ENCODE peak calls at places on chromosome 13, in five cellular contexts. One of them, this sample, is unnamed. For H3K4me1, the result is how much of the 10 kb centered on the place peaks cover.

GRCh38 chr13:36875431-36875830 is 44.6 kb downstream of the SMAD9 start:
- DNase-seq in heart right ventricle: no peak
- DNase-seq in endodermal cell: no peak
- DNase-seq in left lung: no peak
- DNase-seq in suprapubic skin: no peak
- DNase-seq in this sample: no peak

GRCh38 chr13:85314686-85315085 is 484.5 kb downstream of the SLITRK6 start:
- DNase-seq in left lung: no peak
- DNase-seq in heart right ventricle: no peak
- DNase-seq in suprapubic skin: no peak
- DNase-seq in endodermal cell: no peak
- DNase-seq in this sample: no peak

GRCh38 chr13:71672527-71672926 is 194.5 kb downstream of the DACH1 start:
- DNase-seq in left lung: no peak
- DNase-seq in suprapubic skin: no peak
- DNase-seq in heart right ventricle: no peak
- DNase-seq in endodermal cell: no peak
- DNase-seq in this sample: no peak

GRCh38 chr13:34000955-34001354 is 183.0 kb downstream of the RFC3 start:
- DNase-seq in endodermal cell: no peak
- DNase-seq in left lung: no peak
- DNase-seq in suprapubic skin: no peak
- DNase-seq in heart right ventricle: no peak
- DNase-seq in this sample: no peak

GRCh38 chr13:105048685-105049084 is 1486.8 kb downstream of the EFNB2 start:
- DNase-seq in heart right ventricle: no peak
- DNase-seq in suprapubic skin: no peak
- DNase-seq in left lung: no peak
- DNase-seq in endodermal cell: no peak
- DNase-seq in this sample: no peak

GRCh38 chr13:77429320-77430142 is 102.6 kb upstream of the MYCBP2 start:
- DNase-seq in heart right ventricle: no peak
- DNase-seq in suprapubic skin: no peak
- DNase-seq in left lung: no peak
- DNase-seq in endodermal cell: no peak
- DNase-seq in this sample: no peak

GRCh38 chr13:34943675-34944634 is 1.9 kb downstream of the NBEA start:
- DNase-seq in heart right ventricle: no peak
- DNase-seq in left lung: no peak
- DNase-seq in endodermal cell: no peak
- DNase-seq in suprapubic skin: no peak
- DNase-seq in this sample: no peak

GRCh38 chr13:90375851-90376250 is 971.6 kb upstream of the MIR17HG start:
- DNase-seq in endodermal cell: no peak
- DNase-seq in left lung: no peak
- DNase-seq in suprapubic skin: no peak
- DNase-seq in heart right ventricle: no peak
- DNase-seq in this sample: no peak

GRCh38 chr13:98353750-98354149 is 176.7 kb upstream of the RNF113B start:
- DNase-seq in endodermal cell: no peak
- DNase-seq in left lung: no peak
- DNase-seq in suprapubic skin: no peak
- DNase-seq in heart right ventricle: no peak
- DNase-seq in this sample: no peak

GRCh38 chr13:76330216-76330615 is 556.0 kb downstream of the KCTD12 start:
- DNase-seq in left lung: no peak
- DNase-seq in suprapubic skin: no peak
- DNase-seq in heart right ventricle: no peak
- DNase-seq in endodermal cell: no peak
- DNase-seq in this sample: no peak

GRCh38 chr13:48783181-48783630 is 129.5 kb downstream of the CYSLTR2 start:
- DNase-seq in left lung: peak
- DNase-seq in endodermal cell: no peak
- DNase-seq in suprapubic skin: peak
- DNase-seq in heart right ventricle: peak
- DNase-seq in this sample: peak

GRCh38 chr13:44263920-44264610 is 109.6 kb upstream of the SERP2 start:
- DNase-seq in suprapubic skin: no peak
- DNase-seq in left lung: no peak
- DNase-seq in heart right ventricle: no peak
- DNase-seq in endodermal cell: no peak
- DNase-seq in this sample: no peak

GRCh38 chr13:20006206-20006605 is 47.7 kb downstream of the ZMYM2 start:
- DNase-seq in left lung: no peak
- DNase-seq in endodermal cell: no peak
- DNase-seq in heart right ventricle: no peak
- DNase-seq in suprapubic skin: no peak
- DNase-seq in this sample: no peak

GRCh38 chr13:108629353-108629752 is at the start of gene MYO16:
- DNase-seq in suprapubic skin: no peak
- DNase-seq in heart right ventricle: no peak
- DNase-seq in left lung: no peak
- DNase-seq in endodermal cell: no peak
- DNase-seq in this sample: no peak

GRCh38 chr13:91741925-91742324 is 343.5 kb downstream of the GPC5 start:
- DNase-seq in endodermal cell: no peak
- DNase-seq in heart right ventricle: no peak
- DNase-seq in left lung: no peak
- DNase-seq in suprapubic skin: no peak
- DNase-seq in this sample: no peak

GRCh38 chr13:46490129-46490528 is 62.8 kb upstream of the LRCH1 start:
- DNase-seq in left lung: no peak
- DNase-seq in suprapubic skin: no peak
- DNase-seq in endodermal cell: peak
- DNase-seq in heart right ventricle: no peak
- DNase-seq in this sample: no peak

GRCh38 chr13:111177081-111177711 is 62.1 kb downstream of the ARHGEF7 start:
- DNase-seq in suprapubic skin: no peak
- DNase-seq in left lung: no peak
- DNase-seq in heart right ventricle: peak
- DNase-seq in endodermal cell: no peak
- DNase-seq in this sample: peak

GRCh38 chr13:111176421-111176820 is 61.3 kb downstream of the ARHGEF7 start:
- DNase-seq in left lung: no peak
- DNase-seq in suprapubic skin: no peak
- DNase-seq in heart right ventricle: no peak
- DNase-seq in endodermal cell: no peak
- DNase-seq in this sample: no peak

GRCh38 chr13:111174377-111174776 is 59.3 kb downstream of the ARHGEF7 start:
- DNase-seq in endodermal cell: no peak
- DNase-seq in heart right ventricle: no peak
- DNase-seq in suprapubic skin: no peak
- DNase-seq in left lung: no peak
- DNase-seq in this sample: no peak

GRCh38 chr13:111175948-111176347 is 60.8 kb downstream of the ARHGEF7 start:
- DNase-seq in suprapubic skin: no peak
- DNase-seq in endodermal cell: no peak
- DNase-seq in heart right ventricle: no peak
- DNase-seq in left lung: no peak
- DNase-seq in this sample: no peak

GRCh38 chr13:111175372-111175771 is 60.3 kb downstream of the ARHGEF7 start:
- DNase-seq in suprapubic skin: no peak
- DNase-seq in endodermal cell: no peak
- DNase-seq in heart right ventricle: no peak
- DNase-seq in left lung: no peak
- DNase-seq in this sample: no peak
- H3K4me1 ChIP-seq in suprapubic skin: half or more
- H3K4me1 ChIP-seq in endodermal cell: under half
- H3K4me1 ChIP-seq in heart right ventricle: under half
- H3K4me1 ChIP-seq in left lung: under half
- H3K4me1 ChIP-seq in this sample: under half

DNA sequence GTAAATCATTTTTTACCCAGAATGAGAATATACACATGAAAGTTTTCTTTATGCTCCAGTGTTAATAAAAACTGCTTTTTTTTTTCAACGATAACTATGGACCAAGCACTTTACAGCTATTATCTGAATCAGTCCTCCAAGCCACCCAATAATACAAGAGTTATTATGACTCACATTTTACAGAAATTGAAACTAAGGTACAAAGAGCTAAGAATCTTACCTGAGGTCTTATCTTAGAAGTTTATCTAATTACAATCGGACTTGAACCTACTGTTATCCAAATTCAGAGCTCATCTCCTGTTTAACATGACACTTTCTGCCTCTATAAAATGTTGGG is 6.6 kb upstream of the FOXO1 start:
- DNase-seq in suprapubic skin: no peak
- DNase-seq in heart right ventricle: no peak
- DNase-seq in left lung: no peak
- DNase-seq in endodermal cell: no peak
- DNase-seq in this sample: no peak
- H3K4me1 ChIP-seq in suprapubic skin: under half
- H3K4me1 ChIP-seq in heart right ventricle: under half
- H3K4me1 ChIP-seq in left lung: under half
- H3K4me1 ChIP-seq in endodermal cell: under half
- H3K4me1 ChIP-seq in this sample: under half

GRCh38 chr13:27131906-27132305 is 39.7 kb downstream of the USP12 start:
- DNase-seq in heart right ventricle: no peak
- DNase-seq in left lung: no peak
- DNase-seq in endodermal cell: no peak
- DNase-seq in suprapubic skin: no peak
- DNase-seq in this sample: no peak

GRCh38 chr13:27137759-27138158 is 33.9 kb downstream of the USP12 start:
- DNase-seq in left lung: no peak
- DNase-seq in suprapubic skin: no peak
- DNase-seq in heart right ventricle: no peak
- DNase-seq in endodermal cell: no peak
- DNase-seq in this sample: no peak

GRCh38 chr13:27133889-27134288 is 37.7 kb downstream of the USP12 start:
- DNase-seq in suprapubic skin: no peak
- DNase-seq in left lung: no peak
- DNase-seq in endodermal cell: no peak
- DNase-seq in heart right ventricle: no peak
- DNase-seq in this sample: peak

GRCh38 chr13:27132538-27132937 is 39.1 kb downstream of the USP12 start:
- DNase-seq in heart right ventricle: no peak
- DNase-seq in endodermal cell: no peak
- DNase-seq in left lung: no peak
- DNase-seq in suprapubic skin: no peak
- DNase-seq in this sample: no peak

DNA sequence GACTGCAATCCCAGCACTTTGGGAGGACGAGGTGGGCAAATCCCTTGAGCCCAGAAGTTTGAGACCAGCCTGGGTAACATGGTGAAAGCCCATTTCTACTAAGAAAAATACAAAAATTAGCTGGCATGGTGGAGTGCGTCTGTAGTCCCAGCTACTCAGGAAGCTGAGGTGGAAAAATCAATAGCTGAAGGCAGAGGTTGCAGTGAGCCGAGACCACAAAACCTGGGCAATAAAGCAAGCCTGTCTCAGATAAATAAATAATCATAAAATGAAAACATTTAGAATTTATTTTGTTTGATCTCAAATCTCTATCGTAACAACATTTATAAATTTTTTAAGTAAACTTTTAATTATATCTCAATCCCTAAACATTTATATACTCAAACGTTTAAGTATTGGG is 36.6 kb downstream of the USP12 start:
- DNase-seq in left lung: no peak
- DNase-seq in endodermal cell: no peak
- DNase-seq in suprapubic skin: no peak
- DNase-seq in heart right ventricle: no peak
- DNase-seq in this sample: no peak
- H3K4me1 ChIP-seq in left lung: under half
- H3K4me1 ChIP-seq in endodermal cell: under half
- H3K4me1 ChIP-seq in suprapubic skin: under half
- H3K4me1 ChIP-seq in heart right ventricle: under half
- H3K4me1 ChIP-seq in this sample: under half

GRCh38 chr13:113535381-113535781 is 44.9 kb upstream of the DCUN1D2 start:
- DNase-seq in heart right ventricle: no peak
- DNase-seq in left lung: no peak
- DNase-seq in endodermal cell: no peak
- DNase-seq in suprapubic skin: no peak
- DNase-seq in this sample: peak

GRCh38 chr13:113532156-113532806 is 41.8 kb upstream of the DCUN1D2 start:
- DNase-seq in suprapubic skin: no peak
- DNase-seq in endodermal cell: no peak
- DNase-seq in heart right ventricle: peak
- DNase-seq in left lung: peak
- DNase-seq in this sample: no peak

GRCh38 chr13:113531041-113531873 is 40.7 kb upstream of the DCUN1D2 start:
- DNase-seq in heart right ventricle: no peak
- DNase-seq in suprapubic skin: no peak
- DNase-seq in left lung: no peak
- DNase-seq in endodermal cell: no peak
- DNase-seq in this sample: no peak

GRCh38 chr13:113534236-113534860 is 43.8 kb upstream of the DCUN1D2 start:
- DNase-seq in endodermal cell: no peak
- DNase-seq in left lung: peak
- DNase-seq in suprapubic skin: no peak
- DNase-seq in heart right ventricle: no peak
- DNase-seq in this sample: no peak

GRCh38 chr13:113533441-113533840 is 42.9 kb upstream of the DCUN1D2 start:
- DNase-seq in left lung: no peak
- DNase-seq in endodermal cell: no peak
- DNase-seq in suprapubic skin: no peak
- DNase-seq in heart right ventricle: no peak
- DNase-seq in this sample: no peak
- H3K4me1 ChIP-seq in left lung: under half
- H3K4me1 ChIP-seq in endodermal cell: under half
- H3K4me1 ChIP-seq in suprapubic skin: under half
- H3K4me1 ChIP-seq in heart right ventricle: under half
- H3K4me1 ChIP-seq in this sample: under half

DNA sequence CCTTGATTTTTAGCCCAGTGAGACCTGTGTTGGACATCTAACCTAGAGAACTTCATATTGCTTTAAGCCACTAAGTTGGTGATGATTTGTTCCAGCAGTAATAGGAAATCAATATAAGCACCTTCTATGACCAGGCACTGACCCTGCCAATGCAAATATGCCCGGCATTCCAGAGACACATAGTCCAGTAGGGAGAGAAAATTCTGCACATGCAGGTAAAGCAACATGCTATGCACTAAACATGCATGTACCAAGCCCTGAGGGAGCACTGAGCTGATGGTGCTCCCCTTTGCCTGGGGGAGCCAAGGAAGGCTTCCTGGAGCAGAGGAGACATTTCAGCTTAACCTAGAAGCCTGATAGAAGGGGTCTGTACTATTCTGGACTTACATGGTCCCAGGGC is 40.4 kb upstream of the C13orf42 start:
- DNase-seq in heart right ventricle: no peak
- DNase-seq in left lung: no peak
- DNase-seq in endodermal cell: no peak
- DNase-seq in suprapubic skin: no peak
- DNase-seq in this sample: no peak
- H3K4me1 ChIP-seq in heart right ventricle: under half
- H3K4me1 ChIP-seq in left lung: under half
- H3K4me1 ChIP-seq in endodermal cell: under half
- H3K4me1 ChIP-seq in suprapubic skin: under half
- H3K4me1 ChIP-seq in this sample: under half

GRCh38 chr13:113299951-113300350 is 2.9 kb downstream of the LAMP1 start:
- DNase-seq in left lung: no peak
- DNase-seq in suprapubic skin: no peak
- DNase-seq in endodermal cell: no peak
- DNase-seq in heart right ventricle: no peak
- DNase-seq in this sample: peak
- H3K4me1 ChIP-seq in left lung: under half
- H3K4me1 ChIP-seq in suprapubic skin: half or more
- H3K4me1 ChIP-seq in endodermal cell: under half
- H3K4me1 ChIP-seq in heart right ventricle: under half
- H3K4me1 ChIP-seq in this sample: under half

This sample was measured in right lobe of liver.